ENCODE peak calls at places on chromosomes 1 and 21, in four cellular contexts. One of them, this sample, is unnamed.

GRCh38 chr1:32733573-32734321 is 31.2 kb upstream of the SYNC start:
- DNase-seq in Panc1: no peak
- DNase-seq in K562: no peak
- DNase-seq in HepG2: peak; percentile 61
- DNase-seq in this sample: no peak

GRCh38 chr1:93658188-93658587 is 23.4 kb downstream of the BCAR3 start:
- DNase-seq in Panc1: no peak
- DNase-seq in K562: no peak
- DNase-seq in HepG2: no peak
- DNase-seq in this sample: no peak

GRCh38 chr1:236748471-236748870 is 46.6 kb upstream of the MTR start:
- DNase-seq in Panc1: no peak
- DNase-seq in K562: no peak
- DNase-seq in HepG2: no peak
- DNase-seq in this sample: peak; percentile 15

GRCh38 chr1:16006552-16007485 is 2.8 kb downstream of the SRARP start:
- DNase-seq in Panc1: no peak
- DNase-seq in K562: peak; percentile 63
- DNase-seq in HepG2: peak; percentile 18
- DNase-seq in this sample: peak; percentile 23

GRCh38 chr1:57591854-57592253 is 168.0 kb upstream of the DAB1 start:
- DNase-seq in Panc1: no peak
- DNase-seq in K562: no peak
- DNase-seq in HepG2: no peak
- DNase-seq in this sample: no peak

GRCh38 chr21:34180406-34180805 is 107.0 kb downstream of the MRPS6 start:
- DNase-seq in Panc1: no peak
- DNase-seq in K562: no peak
- DNase-seq in HepG2: no peak
- DNase-seq in this sample: no peak

GRCh38 chr1:183022202-183023145 is 746 bp upstream of the LAMC1 start:
- DNase-seq in Panc1: peak; percentile 92
- DNase-seq in K562: peak; percentile 44
- DNase-seq in HepG2: peak; percentile 73
- DNase-seq in this sample: peak; percentile 84

GRCh38 chr1:14903922-14904321 is 249.6 kb upstream of the TMEM51 start:
- DNase-seq in Panc1: no peak
- DNase-seq in K562: no peak
- DNase-seq in HepG2: no peak
- DNase-seq in this sample: no peak

GRCh38 chr1:26767714-26768113 is 20.0 kb upstream of the PIGV start:
- DNase-seq in Panc1: no peak
- DNase-seq in K562: no peak
- DNase-seq in HepG2: no peak
- DNase-seq in this sample: no peak

GRCh38 chr1:114063544-114063943 is 84.3 kb downstream of the OLFML3 start:
- DNase-seq in Panc1: no peak
- DNase-seq in K562: no peak
- DNase-seq in HepG2: no peak
- DNase-seq in this sample: no peak

GRCh38 chr1:15948600-15949452 is 27.1 kb downstream of the ZBTB17 start:
- DNase-seq in Panc1: no peak
- DNase-seq in K562: peak; percentile 72
- DNase-seq in HepG2: no peak
- DNase-seq in this sample: no peak

GRCh38 chr21:45074818-45075605 is 632 bp downstream of the ADARB1 start:
- DNase-seq in Panc1: no peak
- DNase-seq in K562: peak; percentile 83
- DNase-seq in HepG2: no peak
- DNase-seq in this sample: no peak

GRCh38 chr1:204723131-204723787 is 37.7 kb upstream of the LRRN2 start:
- DNase-seq in Panc1: no peak
- DNase-seq in K562: no peak
- DNase-seq in HepG2: no peak
- DNase-seq in this sample: no peak

GRCh38 chr1:174676856-174677255 is 229.1 kb downstream of the GPR52 start:
- DNase-seq in Panc1: no peak
- DNase-seq in K562: no peak
- DNase-seq in HepG2: no peak
- DNase-seq in this sample: no peak

GRCh38 chr1:224852901-224853568 is 76.4 kb upstream of the DNAH14 start:
- DNase-seq in Panc1: peak; percentile 53
- DNase-seq in K562: peak; percentile 50
- DNase-seq in HepG2: peak; percentile 15
- DNase-seq in this sample: peak; percentile 66

GRCh38 chr1:24912359-24913273 is 17.5 kb downstream of the RUNX3 start:
- DNase-seq in Panc1: no peak
- DNase-seq in K562: no peak
- DNase-seq in HepG2: no peak
- DNase-seq in this sample: no peak

GRCh38 chr21:43675871-43676270 is 16.5 kb downstream of the RRP1B start:
- DNase-seq in Panc1: no peak
- DNase-seq in K562: no peak
- DNase-seq in HepG2: no peak
- DNase-seq in this sample: no peak

GRCh38 chr1:115922806-115923205 is 53.5 kb upstream of the SLC22A15 start:
- DNase-seq in Panc1: no peak
- DNase-seq in K562: no peak
- DNase-seq in HepG2: no peak
- DNase-seq in this sample: no peak

GRCh38 chr1:154485905-154486304 is 16.1 kb upstream of the TDRD10 start:
- DNase-seq in Panc1: no peak
- DNase-seq in K562: no peak
- DNase-seq in HepG2: no peak
- DNase-seq in this sample: no peak

GRCh38 chr1:160208179-160209040 is 3.2 kb downstream of the PEA15 start:
- DNase-seq in Panc1: no peak
- DNase-seq in K562: no peak
- DNase-seq in HepG2: no peak
- DNase-seq in this sample: no peak

GRCh38 chr1:64878090-64878489 is 88.3 kb downstream of the JAK1 start:
- DNase-seq in Panc1: no peak
- DNase-seq in K562: no peak
- DNase-seq in HepG2: no peak
- DNase-seq in this sample: no peak

GRCh38 chr1:14987829-14988603 is 165.5 kb upstream of the TMEM51 start:
- DNase-seq in Panc1: no peak
- DNase-seq in K562: no peak
- DNase-seq in HepG2: no peak
- DNase-seq in this sample: no peak

GRCh38 chr1:235817101-235817725 is 49.5 kb downstream of the LYST start:
- DNase-seq in Panc1: no peak
- DNase-seq in K562: no peak
- DNase-seq in HepG2: no peak
- DNase-seq in this sample: no peak

GRCh38 chr1:51268675-51269033 is 32.6 kb downstream of the RNF11 start:
- DNase-seq in Panc1: no peak
- DNase-seq in K562: no peak
- DNase-seq in HepG2: no peak
- DNase-seq in this sample: no peak

GRCh38 chr1:225607355-225607754 is 45.6 kb downstream of the ENAH start:
- DNase-seq in Panc1: no peak
- DNase-seq in K562: no peak
- DNase-seq in HepG2: no peak
- DNase-seq in this sample: no peak

GRCh38 chr21:27246741-27247140 is 279.9 kb upstream of the ADAMTS5 start:
- DNase-seq in Panc1: no peak
- DNase-seq in K562: no peak
- DNase-seq in HepG2: no peak
- DNase-seq in this sample: no peak

DNA sequence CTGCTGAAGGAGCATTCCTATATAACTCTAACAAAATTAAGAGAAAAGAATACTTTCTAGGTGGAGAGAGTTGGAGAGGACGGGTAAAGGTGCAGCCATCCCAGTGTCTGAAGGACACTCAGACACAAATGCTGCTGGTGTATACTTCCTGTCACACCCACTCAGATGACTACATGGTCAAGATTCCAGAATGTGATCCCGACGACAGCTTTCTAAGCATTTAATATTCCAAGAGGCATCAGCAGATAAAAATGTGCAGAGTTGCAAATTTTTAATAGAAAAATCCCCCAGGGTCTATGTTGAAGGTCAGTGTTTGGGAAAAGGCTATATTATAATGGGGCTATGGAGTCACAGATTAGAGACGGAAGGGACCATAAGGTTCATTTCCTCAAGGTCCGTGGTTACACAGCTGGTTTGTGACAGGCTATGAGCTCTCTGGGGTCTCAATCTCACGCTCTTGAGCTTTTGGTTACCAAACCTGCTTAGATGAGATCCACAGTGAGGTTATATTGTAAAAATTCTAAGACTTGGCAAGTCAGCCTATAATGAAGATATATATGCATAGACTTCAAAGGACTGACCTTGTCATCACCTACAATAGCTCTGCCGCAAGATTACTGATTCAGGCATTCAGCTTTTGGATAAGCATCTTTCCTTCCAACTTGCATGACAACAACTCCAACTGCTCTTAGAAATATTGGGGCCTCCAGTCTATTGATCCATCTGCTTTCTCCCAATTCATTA is 35.1 kb downstream of the ZNF281 start:
- DNase-seq in Panc1: no peak
- DNase-seq in K562: no peak
- DNase-seq in HepG2: peak; percentile 33
- DNase-seq in this sample: no peak
- TF ChIP-seq TCF7L2 in Panc1: peak; percentile 50
- TF ChIP-seq TCF7L2 in K562: no peak
- TF ChIP-seq TCF7L2 in HepG2: no peak
- TF ChIP-seq TCF7L2 in this sample: no peak

GRCh38 chr1:234655328-234656069 is 45.5 kb upstream of the IRF2BP2 start:
- DNase-seq in Panc1: no peak
- DNase-seq in K562: no peak
- DNase-seq in HepG2: no peak
- DNase-seq in this sample: no peak

GRCh38 chr1:234658143-234658542 is 48.2 kb upstream of the IRF2BP2 start:
- DNase-seq in Panc1: no peak
- DNase-seq in K562: no peak
- DNase-seq in HepG2: peak; percentile 37
- DNase-seq in this sample: peak; percentile 8

GRCh38 chr1:234654002-234654733 is 44.2 kb upstream of the IRF2BP2 start:
- DNase-seq in Panc1: no peak
- DNase-seq in K562: no peak
- DNase-seq in HepG2: no peak
- DNase-seq in this sample: no peak

GRCh38 chr1:234656981-234657651 is 47.1 kb upstream of the IRF2BP2 start:
- DNase-seq in Panc1: peak; percentile 98
- DNase-seq in K562: peak; percentile 45
- DNase-seq in HepG2: peak; percentile 38
- DNase-seq in this sample: peak; percentile 86

DNA sequence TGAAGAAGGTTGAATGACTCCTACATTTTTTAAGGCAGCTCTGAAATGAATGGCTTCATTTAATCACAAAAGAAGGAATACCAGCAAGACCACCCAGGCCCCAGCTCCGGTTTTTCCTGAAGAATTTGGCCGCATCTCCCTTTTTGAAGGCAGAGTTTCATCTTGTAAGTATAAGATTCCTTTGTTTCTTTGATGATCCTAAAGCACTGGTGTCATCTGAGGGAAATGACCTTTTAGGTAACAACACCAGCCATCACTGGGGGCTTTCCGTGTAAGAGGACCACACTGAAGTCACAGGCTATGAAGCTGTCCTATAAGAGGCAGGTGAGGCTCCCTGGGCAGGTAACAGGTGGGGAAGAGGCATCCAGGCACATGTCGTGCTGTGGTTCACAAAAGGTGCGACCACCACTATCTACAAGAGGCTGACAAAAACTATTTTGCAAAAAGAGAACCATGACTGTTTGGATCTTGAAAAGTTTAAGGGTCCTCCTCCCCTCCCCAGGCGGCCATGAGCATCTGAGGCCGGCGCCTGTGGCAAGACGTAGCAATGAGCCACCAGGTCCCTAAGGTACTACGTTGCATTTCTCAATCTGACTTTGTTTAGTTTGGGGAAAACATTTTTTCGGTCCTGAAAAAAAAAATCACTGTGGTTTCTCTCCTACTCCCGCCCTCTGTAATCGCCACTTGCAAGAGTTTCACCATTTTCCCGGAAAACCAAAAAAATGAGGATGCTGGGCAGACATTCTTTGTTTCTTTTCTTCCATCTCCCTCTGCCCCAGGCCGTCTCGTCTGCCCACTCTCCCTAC is 46.3 kb upstream of the IRF2BP2 start:
- DNase-seq in Panc1: no peak
- DNase-seq in K562: no peak
- DNase-seq in HepG2: no peak
- DNase-seq in this sample: no peak
- TF ChIP-seq TCF7L2 in Panc1: no peak
- TF ChIP-seq TCF7L2 in K562: no peak
- TF ChIP-seq TCF7L2 in HepG2: no peak
- TF ChIP-seq TCF7L2 in this sample: no peak

DNA sequence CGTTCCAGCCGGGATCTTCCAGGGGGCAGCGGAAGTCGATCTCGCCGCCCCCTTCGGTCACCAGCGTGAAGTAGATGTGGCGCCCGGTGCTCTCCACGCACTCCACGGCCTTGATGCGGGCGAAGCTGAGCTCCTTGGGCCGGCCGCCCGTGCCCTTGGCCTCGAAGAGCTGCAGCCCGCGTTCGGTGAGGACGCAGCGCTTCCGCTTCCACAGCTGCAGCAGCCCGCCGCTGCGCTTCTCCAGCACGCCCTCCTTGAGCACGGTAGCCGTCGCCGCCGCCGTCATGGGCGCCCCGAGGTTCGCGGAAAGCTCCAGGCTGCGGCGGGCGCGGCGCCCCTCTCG is 516 bp downstream of the PHLDA3 start:
- DNase-seq in Panc1: no peak
- DNase-seq in K562: no peak
- DNase-seq in HepG2: no peak
- DNase-seq in this sample: no peak
- TF ChIP-seq TCF7L2 in Panc1: no peak
- TF ChIP-seq TCF7L2 in K562: no peak
- TF ChIP-seq TCF7L2 in HepG2: no peak
- TF ChIP-seq TCF7L2 in this sample: no peak

GRCh38 chr1:179929955-179930798 is 24.4 kb upstream of the CEP350 start:
- DNase-seq in Panc1: no peak
- DNase-seq in K562: no peak
- DNase-seq in HepG2: peak; percentile 3
- DNase-seq in this sample: no peak

GRCh38 chr1:179925906-179926305 is 28.7 kb upstream of the CEP350 start:
- DNase-seq in Panc1: no peak
- DNase-seq in K562: no peak
- DNase-seq in HepG2: no peak
- DNase-seq in this sample: no peak

GRCh38 chr1:179926494-179927205 is 28.0 kb upstream of the CEP350 start:
- DNase-seq in Panc1: no peak
- DNase-seq in K562: no peak
- DNase-seq in HepG2: no peak
- DNase-seq in this sample: no peak

GRCh38 chr1:179933219-179933618 is 21.4 kb upstream of the CEP350 start:
- DNase-seq in Panc1: no peak
- DNase-seq in K562: no peak
- DNase-seq in HepG2: no peak
- DNase-seq in this sample: no peak

DNA sequence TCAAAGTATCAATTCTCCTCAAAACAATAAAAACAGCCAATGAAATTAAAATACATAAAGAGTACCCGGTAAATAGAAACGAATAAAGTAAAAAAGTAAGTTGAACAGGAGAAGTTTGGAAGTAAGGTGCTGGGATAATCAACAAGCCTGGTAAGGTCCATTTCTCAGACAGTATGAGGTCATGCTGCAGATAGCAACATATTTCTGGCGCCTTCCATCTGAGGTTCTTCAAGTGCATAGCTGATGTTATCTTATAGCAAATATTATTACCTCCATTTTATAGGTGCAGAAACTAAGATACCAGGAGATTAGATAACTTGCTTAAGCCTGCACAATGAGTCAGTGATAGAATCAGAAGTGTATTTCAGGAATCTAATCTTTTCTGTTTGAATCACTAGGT is 23.7 kb upstream of the CEP350 start:
- DNase-seq in Panc1: no peak
- DNase-seq in K562: no peak
- DNase-seq in HepG2: no peak
- DNase-seq in this sample: no peak
- TF ChIP-seq TCF7L2 in Panc1: no peak
- TF ChIP-seq TCF7L2 in K562: no peak
- TF ChIP-seq TCF7L2 in HepG2: no peak
- TF ChIP-seq TCF7L2 in this sample: no peak